ENCODE peak calls at places on chromosomes 11 and 22, in six cellular contexts. One of them, this sample, is unnamed.

GRCh38 chr11:843818-844692 is 1.4 kb downstream of the TSPAN4 start:
- DNase-seq in AG09309: peak; percentile 92
- DNase-seq in IMR-90: peak; percentile 90
- DNase-seq in dorsolateral prefrontal cortex: no peak
- DNase-seq in BE2C: no peak
- DNase-seq in mucosa of descending colon: peak; percentile 79
- DNase-seq in this sample: peak; percentile 97

GRCh38 chr11:128720522-128720985 is 26.7 kb downstream of the FLI1 start:
- DNase-seq in BE2C: no peak
- DNase-seq in IMR-90: no peak
- DNase-seq in mucosa of descending colon: peak; percentile 50
- DNase-seq in dorsolateral prefrontal cortex: no peak
- DNase-seq in AG09309: no peak
- DNase-seq in this sample: no peak

GRCh38 chr11:66146940-66147339 is 76.9 kb downstream of the PACS1 start:
- DNase-seq in BE2C: no peak
- DNase-seq in IMR-90: no peak
- DNase-seq in mucosa of descending colon: no peak
- DNase-seq in AG09309: no peak
- DNase-seq in dorsolateral prefrontal cortex: no peak
- DNase-seq in this sample: no peak

GRCh38 chr11:124481365-124482323 is 36.1 kb upstream of the OR8B8 start:
- DNase-seq in mucosa of descending colon: no peak
- DNase-seq in IMR-90: peak; percentile 52
- DNase-seq in BE2C: peak; percentile 54
- DNase-seq in dorsolateral prefrontal cortex: peak; percentile 59
- DNase-seq in AG09309: no peak
- DNase-seq in this sample: no peak

GRCh38 chr22:17436382-17436951 is 67.2 kb downstream of the CECR2 start:
- DNase-seq in AG09309: no peak
- DNase-seq in BE2C: no peak
- DNase-seq in IMR-90: no peak
- DNase-seq in mucosa of descending colon: no peak
- DNase-seq in dorsolateral prefrontal cortex: no peak
- DNase-seq in this sample: no peak

GRCh38 chr11:120801801-120802689 is 221.9 kb upstream of the TBCEL start:
- DNase-seq in AG09309: peak; percentile 4
- DNase-seq in BE2C: peak; percentile 76
- DNase-seq in IMR-90: peak; percentile 50
- DNase-seq in mucosa of descending colon: peak; percentile 63
- DNase-seq in dorsolateral prefrontal cortex: peak; percentile 71
- DNase-seq in this sample: no peak

GRCh38 chr11:101334581-101334980 is 205.0 kb upstream of the PGR start:
- DNase-seq in BE2C: no peak
- DNase-seq in IMR-90: no peak
- DNase-seq in dorsolateral prefrontal cortex: no peak
- DNase-seq in AG09309: no peak
- DNase-seq in mucosa of descending colon: no peak
- DNase-seq in this sample: no peak

GRCh38 chr22:32904044-32904443 is 102.5 kb downstream of the TIMP3 start:
- DNase-seq in mucosa of descending colon: no peak
- DNase-seq in AG09309: no peak
- DNase-seq in IMR-90: peak; percentile 35
- DNase-seq in dorsolateral prefrontal cortex: no peak
- DNase-seq in BE2C: peak; percentile 76
- DNase-seq in this sample: no peak

GRCh38 chr22:19802001-19802880 is 41.7 kb downstream of the TBX1 start:
- DNase-seq in BE2C: peak; percentile 37
- DNase-seq in dorsolateral prefrontal cortex: no peak
- DNase-seq in AG09309: no peak
- DNase-seq in IMR-90: no peak
- DNase-seq in mucosa of descending colon: no peak
- DNase-seq in this sample: peak; percentile 59

GRCh38 chr11:28976012-28976800 is 868.0 kb downstream of the METTL15 start:
- DNase-seq in BE2C: no peak
- DNase-seq in dorsolateral prefrontal cortex: no peak
- DNase-seq in mucosa of descending colon: no peak
- DNase-seq in IMR-90: no peak
- DNase-seq in AG09309: no peak
- DNase-seq in this sample: no peak

GRCh38 chr11:70504246-70505020 is 106.1 kb downstream of the CTTN start:
- DNase-seq in BE2C: peak; percentile 4
- DNase-seq in mucosa of descending colon: peak; percentile 20
- DNase-seq in AG09309: no peak
- DNase-seq in IMR-90: no peak
- DNase-seq in dorsolateral prefrontal cortex: no peak
- DNase-seq in this sample: peak; percentile 38

GRCh38 chr11:107370390-107370789 is 87.2 kb downstream of the CWF19L2 start:
- DNase-seq in BE2C: no peak
- DNase-seq in mucosa of descending colon: no peak
- DNase-seq in AG09309: peak; percentile 20
- DNase-seq in dorsolateral prefrontal cortex: no peak
- DNase-seq in IMR-90: no peak
- DNase-seq in this sample: no peak

GRCh38 chr11:45887587-45887986 is 2.1 kb downstream of the MAPK8IP1 start:
- DNase-seq in dorsolateral prefrontal cortex: no peak
- DNase-seq in IMR-90: no peak
- DNase-seq in AG09309: no peak
- DNase-seq in mucosa of descending colon: no peak
- DNase-seq in BE2C: no peak
- DNase-seq in this sample: no peak

GRCh38 chr11:898160-898517 is 12.5 kb downstream of the CHID1 start:
- DNase-seq in dorsolateral prefrontal cortex: no peak
- DNase-seq in BE2C: peak; percentile 23
- DNase-seq in IMR-90: peak; percentile 11
- DNase-seq in AG09309: no peak
- DNase-seq in mucosa of descending colon: no peak
- DNase-seq in this sample: no peak

GRCh38 chr11:67996622-67997459 is 7.1 kb downstream of the UNC93B1 start:
- DNase-seq in mucosa of descending colon: peak; percentile 94
- DNase-seq in AG09309: no peak
- DNase-seq in IMR-90: no peak
- DNase-seq in BE2C: peak; percentile 98
- DNase-seq in dorsolateral prefrontal cortex: no peak
- DNase-seq in this sample: peak; percentile 91

GRCh38 chr22:31296258-31296657 is 4.0 kb upstream of the PIK3IP1 start:
- DNase-seq in BE2C: no peak
- DNase-seq in IMR-90: peak; percentile 58
- DNase-seq in AG09309: no peak
- DNase-seq in dorsolateral prefrontal cortex: no peak
- DNase-seq in mucosa of descending colon: no peak
- DNase-seq in this sample: no peak

GRCh38 chr22:43173566-43173965 is 13.4 kb downstream of the TTLL12 start:
- DNase-seq in AG09309: no peak
- DNase-seq in dorsolateral prefrontal cortex: no peak
- DNase-seq in IMR-90: no peak
- DNase-seq in mucosa of descending colon: peak; percentile 28
- DNase-seq in BE2C: no peak
- DNase-seq in this sample: no peak

GRCh38 chr22:43176090-43176489 is 10.8 kb downstream of the TTLL12 start:
- DNase-seq in mucosa of descending colon: peak; percentile 20
- DNase-seq in AG09309: no peak
- DNase-seq in IMR-90: no peak
- DNase-seq in dorsolateral prefrontal cortex: no peak
- DNase-seq in BE2C: no peak
- DNase-seq in this sample: no peak

GRCh38 chr22:43177479-43177878 is 9.5 kb downstream of the TTLL12 start:
- DNase-seq in dorsolateral prefrontal cortex: no peak
- DNase-seq in AG09309: no peak
- DNase-seq in IMR-90: no peak
- DNase-seq in BE2C: no peak
- DNase-seq in mucosa of descending colon: peak; percentile 25
- DNase-seq in this sample: peak; percentile 70

GRCh38 chr22:43173976-43174720 is 12.8 kb downstream of the TTLL12 start:
- DNase-seq in dorsolateral prefrontal cortex: no peak
- DNase-seq in IMR-90: no peak
- DNase-seq in BE2C: no peak
- DNase-seq in AG09309: no peak
- DNase-seq in mucosa of descending colon: no peak
- DNase-seq in this sample: no peak

GRCh38 chr22:43174941-43175531 is 11.9 kb downstream of the TTLL12 start:
- DNase-seq in mucosa of descending colon: peak; percentile 36
- DNase-seq in IMR-90: no peak
- DNase-seq in AG09309: no peak
- DNase-seq in dorsolateral prefrontal cortex: no peak
- DNase-seq in BE2C: no peak
- DNase-seq in this sample: no peak
- TF ChIP-seq CTCF in mucosa of descending colon: no peak
- TF ChIP-seq CTCF in IMR-90: no peak
- TF ChIP-seq CTCF in AG09309: no peak
- TF ChIP-seq CTCF in dorsolateral prefrontal cortex: no peak
- TF ChIP-seq CTCF in BE2C: no peak
- TF ChIP-seq CTCF in this sample: no peak

GRCh38 chr11:76781861-76782500 is 1.2 kb upstream of the TSKU start:
- DNase-seq in dorsolateral prefrontal cortex: no peak
- DNase-seq in mucosa of descending colon: peak; percentile 59
- DNase-seq in AG09309: no peak
- DNase-seq in BE2C: no peak
- DNase-seq in IMR-90: no peak
- DNase-seq in this sample: no peak
- H3K4me3 ChIP-seq in dorsolateral prefrontal cortex: peak overlapping the region; percentile 82
- H3K4me3 ChIP-seq in mucosa of descending colon: no peak overlapping the region
- H3K4me3 ChIP-seq in AG09309: peak overlapping the region; percentile 58
- H3K4me3 ChIP-seq in BE2C: peak overlapping the region; percentile 84
- H3K4me3 ChIP-seq in IMR-90: peak overlapping the region; percentile 69
- H3K4me3 ChIP-seq in this sample: peak overlapping the region; percentile 84

DNA sequence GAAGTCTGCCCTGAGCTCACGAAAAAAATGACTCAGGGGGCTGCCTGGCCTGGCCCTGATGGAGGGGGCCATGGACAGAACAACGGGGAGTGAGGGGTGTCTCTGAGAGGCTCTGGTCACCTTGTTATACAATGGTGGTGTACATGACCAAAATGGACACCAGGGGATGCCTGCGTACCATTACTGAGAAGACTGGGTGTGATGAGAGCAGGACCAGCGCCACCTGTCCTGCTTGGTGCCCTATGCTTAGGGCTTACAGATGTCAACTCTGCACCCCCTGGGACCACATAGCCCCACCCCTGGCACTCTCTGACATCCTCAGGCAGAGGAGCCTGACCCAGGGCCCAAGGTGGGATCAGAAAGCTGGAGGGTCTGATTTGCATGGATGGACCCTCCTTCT is 104.8 kb downstream of the ZNF280B start:
- DNase-seq in AG09309: no peak
- DNase-seq in IMR-90: no peak
- DNase-seq in BE2C: no peak
- DNase-seq in dorsolateral prefrontal cortex: no peak
- DNase-seq in mucosa of descending colon: no peak
- DNase-seq in this sample: no peak
- TF ChIP-seq CTCF in AG09309: no peak
- TF ChIP-seq CTCF in IMR-90: no peak
- TF ChIP-seq CTCF in BE2C: no peak
- TF ChIP-seq CTCF in dorsolateral prefrontal cortex: no peak
- TF ChIP-seq CTCF in mucosa of descending colon: no peak
- TF ChIP-seq CTCF in this sample: no peak

DNA sequence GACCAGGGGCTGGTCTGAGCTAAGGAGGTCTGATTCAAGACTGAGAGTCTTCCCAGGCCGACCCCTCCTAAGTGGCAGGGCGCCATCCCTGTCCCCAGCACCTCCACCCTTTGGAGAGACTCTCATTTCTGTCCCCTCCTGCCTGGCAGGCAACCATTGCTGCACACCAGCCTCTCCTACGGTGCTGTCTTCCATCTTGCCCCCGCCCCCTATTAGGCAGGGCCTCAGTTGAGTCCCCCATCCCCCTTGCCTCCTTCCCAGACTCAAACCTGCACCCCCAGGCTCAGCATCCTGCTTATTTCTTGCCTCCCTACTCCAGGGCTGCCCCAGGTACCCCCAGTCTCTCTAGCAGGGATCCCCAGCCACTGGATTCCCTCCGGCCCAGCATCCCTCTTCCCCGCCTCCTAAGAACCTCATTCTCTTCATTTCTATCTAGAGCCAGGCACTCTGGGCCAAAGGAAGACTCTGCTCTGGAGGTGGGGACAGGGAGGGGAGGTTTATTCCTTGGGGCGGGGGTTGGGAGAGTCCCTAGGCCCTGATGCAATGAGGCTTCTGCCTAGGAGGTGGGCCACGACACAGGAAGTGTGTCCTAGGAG is 1.7 kb upstream of the RCOR2 start:
- DNase-seq in IMR-90: no peak
- DNase-seq in BE2C: peak; percentile 35
- DNase-seq in dorsolateral prefrontal cortex: no peak
- DNase-seq in AG09309: no peak
- DNase-seq in mucosa of descending colon: peak; percentile 58
- DNase-seq in this sample: no peak
- H3K4me3 ChIP-seq in IMR-90: no peak overlapping the region
- H3K4me3 ChIP-seq in BE2C: no peak overlapping the region
- H3K4me3 ChIP-seq in dorsolateral prefrontal cortex: peak overlapping the region; percentile 71
- H3K4me3 ChIP-seq in AG09309: no peak overlapping the region
- H3K4me3 ChIP-seq in mucosa of descending colon: no peak overlapping the region
- H3K4me3 ChIP-seq in this sample: peak overlapping the region; percentile 23

DNA sequence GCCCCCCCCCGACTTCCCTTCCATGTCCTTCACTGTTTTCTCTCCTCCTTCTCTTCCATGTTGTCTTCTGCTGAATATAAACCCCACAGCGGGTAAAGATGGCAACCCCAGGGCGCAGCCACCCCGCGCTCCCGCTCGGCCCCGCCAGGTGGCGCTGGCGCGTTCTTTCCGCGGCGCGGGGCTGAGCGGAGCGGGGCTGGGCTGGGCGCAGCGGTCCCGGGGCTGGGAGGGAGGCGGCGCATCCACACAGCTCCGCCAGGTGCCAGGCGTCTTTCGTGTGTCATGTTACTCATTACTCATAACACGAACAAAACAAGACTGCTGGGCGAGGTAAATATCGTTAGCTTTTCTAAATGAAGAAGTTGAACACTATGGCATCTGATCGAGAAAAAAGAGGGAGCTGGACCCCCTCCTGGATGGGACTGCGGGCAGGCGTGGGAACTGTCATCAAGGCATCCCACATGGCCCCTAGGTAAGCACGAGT is 321.2 kb downstream of the NTM start:
- DNase-seq in AG09309: no peak
- DNase-seq in BE2C: peak; percentile 51
- DNase-seq in IMR-90: peak; percentile 11
- DNase-seq in mucosa of descending colon: no peak
- DNase-seq in dorsolateral prefrontal cortex: no peak
- DNase-seq in this sample: no peak
- TF ChIP-seq CTCF in AG09309: peak; percentile 59
- TF ChIP-seq CTCF in BE2C: peak; percentile 42
- TF ChIP-seq CTCF in IMR-90: peak; percentile 69
- TF ChIP-seq CTCF in mucosa of descending colon: no peak
- TF ChIP-seq CTCF in dorsolateral prefrontal cortex: peak; percentile 52
- TF ChIP-seq CTCF in this sample: peak; percentile 44

This sample was measured in upper lobe of right lung.